ENCODE peak calls at places on chromosomes 6 and 20, in seven cellular contexts. One of them, this sample, is unnamed.

GRCh38 chr6:116531675-116532570 is 13.6 kb downstream of the TRAPPC3L start:
- DNase-seq in uterus: peak
- DNase-seq in stomach: peak
- DNase-seq in HCT116: peak
- DNase-seq in esophagus squamous epithelium: no peak
- DNase-seq in tibial nerve: peak
- DNase-seq in IMR-90: peak
- DNase-seq in this sample: peak

GRCh38 chr20:3654326-3655031 is 8.7 kb downstream of the GFRA4 start:
- DNase-seq in uterus: no peak
- DNase-seq in stomach: no peak
- DNase-seq in HCT116: no peak
- DNase-seq in esophagus squamous epithelium: no peak
- DNase-seq in tibial nerve: no peak
- DNase-seq in IMR-90: no peak
- DNase-seq in this sample: no peak

GRCh38 chr6:7234547-7234946 is 78.5 kb downstream of the SSR1 start:
- DNase-seq in uterus: no peak
- DNase-seq in stomach: no peak
- DNase-seq in HCT116: no peak
- DNase-seq in esophagus squamous epithelium: no peak
- DNase-seq in tibial nerve: no peak
- DNase-seq in IMR-90: peak
- DNase-seq in this sample: no peak

GRCh38 chr6:107493158-107494057 is 3.5 kb downstream of the SOBP start:
- DNase-seq in uterus: no peak
- DNase-seq in stomach: peak
- DNase-seq in HCT116: no peak
- DNase-seq in esophagus squamous epithelium: no peak
- DNase-seq in tibial nerve: no peak
- DNase-seq in IMR-90: peak
- DNase-seq in this sample: peak

GRCh38 chr20:23332467-23332866 is 18.1 kb upstream of the NXT1 start:
- DNase-seq in uterus: no peak
- DNase-seq in stomach: no peak
- DNase-seq in HCT116: no peak
- DNase-seq in esophagus squamous epithelium: no peak
- DNase-seq in tibial nerve: no peak
- DNase-seq in IMR-90: no peak
- DNase-seq in this sample: no peak

GRCh38 chr6:16722616-16723015 is 38.6 kb downstream of the ATXN1 start:
- DNase-seq in uterus: no peak
- DNase-seq in stomach: no peak
- DNase-seq in HCT116: no peak
- DNase-seq in esophagus squamous epithelium: no peak
- DNase-seq in tibial nerve: no peak
- DNase-seq in IMR-90: no peak
- DNase-seq in this sample: no peak

GRCh38 chr20:24376523-24377085 is 92.8 kb upstream of the SYNDIG1 start:
- DNase-seq in uterus: no peak
- DNase-seq in stomach: no peak
- DNase-seq in HCT116: no peak
- DNase-seq in esophagus squamous epithelium: no peak
- DNase-seq in tibial nerve: no peak
- DNase-seq in IMR-90: peak
- DNase-seq in this sample: no peak

GRCh38 chr6:2861071-2861821 is 19.6 kb upstream of the SERPINB1 start:
- DNase-seq in uterus: no peak
- DNase-seq in stomach: no peak
- DNase-seq in HCT116: no peak
- DNase-seq in esophagus squamous epithelium: no peak
- DNase-seq in tibial nerve: no peak
- DNase-seq in IMR-90: no peak
- DNase-seq in this sample: no peak

GRCh38 chr6:1422290-1422689 is 32.9 kb downstream of the FOXF2 start:
- DNase-seq in uterus: no peak
- DNase-seq in stomach: no peak
- DNase-seq in HCT116: no peak
- DNase-seq in esophagus squamous epithelium: no peak
- DNase-seq in tibial nerve: no peak
- DNase-seq in IMR-90: no peak
- DNase-seq in this sample: no peak

GRCh38 chr20:8060977-8061376 is 41.4 kb upstream of the TMX4 start:
- DNase-seq in uterus: no peak
- DNase-seq in stomach: no peak
- DNase-seq in HCT116: no peak
- DNase-seq in esophagus squamous epithelium: no peak
- DNase-seq in tibial nerve: no peak
- DNase-seq in IMR-90: no peak
- DNase-seq in this sample: no peak

GRCh38 chr20:32509639-32510066 is 75.5 kb downstream of the NOL4L start:
- DNase-seq in uterus: no peak
- DNase-seq in stomach: no peak
- DNase-seq in HCT116: no peak
- DNase-seq in esophagus squamous epithelium: no peak
- DNase-seq in tibial nerve: no peak
- DNase-seq in IMR-90: peak
- DNase-seq in this sample: no peak

GRCh38 chr20:2750343-2751251 is 49.8 kb downstream of the CPXM1 start:
- DNase-seq in uterus: peak
- DNase-seq in stomach: peak
- DNase-seq in HCT116: no peak
- DNase-seq in esophagus squamous epithelium: no peak
- DNase-seq in tibial nerve: no peak
- DNase-seq in IMR-90: peak
- DNase-seq in this sample: peak

GRCh38 chr6:110017946-110018345 is 39.8 kb downstream of the GPR6 start:
- DNase-seq in uterus: no peak
- DNase-seq in stomach: no peak
- DNase-seq in HCT116: no peak
- DNase-seq in esophagus squamous epithelium: no peak
- DNase-seq in tibial nerve: no peak
- DNase-seq in IMR-90: no peak
- DNase-seq in this sample: no peak

GRCh38 chr6:165661416-165662001 is 1.5 kb downstream of the PDE10A start:
- DNase-seq in uterus: no peak
- DNase-seq in stomach: no peak
- DNase-seq in HCT116: no peak
- DNase-seq in esophagus squamous epithelium: no peak
- DNase-seq in tibial nerve: no peak
- DNase-seq in IMR-90: peak
- DNase-seq in this sample: no peak

GRCh38 chr6:111030008-111031006 is 48.5 kb downstream of the RPF2 start:
- DNase-seq in uterus: no peak
- DNase-seq in stomach: no peak
- DNase-seq in HCT116: no peak
- DNase-seq in esophagus squamous epithelium: no peak
- DNase-seq in tibial nerve: no peak
- DNase-seq in IMR-90: no peak
- DNase-seq in this sample: peak

GRCh38 chr20:48983423-48984400 is 62.2 kb downstream of the ARFGEF2 start:
- DNase-seq in uterus: peak
- DNase-seq in stomach: peak
- DNase-seq in HCT116: no peak
- DNase-seq in esophagus squamous epithelium: no peak
- DNase-seq in tibial nerve: no peak
- DNase-seq in IMR-90: peak
- DNase-seq in this sample: peak

GRCh38 chr6:117555882-117556498 is 46.3 kb downstream of the GOPC start:
- DNase-seq in uterus: peak
- DNase-seq in stomach: peak
- DNase-seq in HCT116: no peak
- DNase-seq in esophagus squamous epithelium: no peak
- DNase-seq in tibial nerve: peak
- DNase-seq in IMR-90: peak
- DNase-seq in this sample: no peak

GRCh38 chr6:90538651-90539050 is 48.2 kb downstream of the MAP3K7 start:
- DNase-seq in uterus: no peak
- DNase-seq in stomach: peak
- DNase-seq in HCT116: no peak
- DNase-seq in esophagus squamous epithelium: no peak
- DNase-seq in tibial nerve: no peak
- DNase-seq in IMR-90: peak
- DNase-seq in this sample: no peak

GRCh38 chr6:154284313-154284853 is 72.2 kb downstream of the IPCEF1 start:
- DNase-seq in uterus: no peak
- DNase-seq in stomach: no peak
- DNase-seq in HCT116: no peak
- DNase-seq in esophagus squamous epithelium: no peak
- DNase-seq in tibial nerve: no peak
- DNase-seq in IMR-90: no peak
- DNase-seq in this sample: no peak

GRCh38 chr6:25050356-25050755 is 114.6 kb upstream of the RIPOR2 start:
- DNase-seq in uterus: peak
- DNase-seq in stomach: no peak
- DNase-seq in HCT116: no peak
- DNase-seq in esophagus squamous epithelium: no peak
- DNase-seq in tibial nerve: no peak
- DNase-seq in IMR-90: peak
- DNase-seq in this sample: no peak

GRCh38 chr20:53001502-53002301 is 29.5 kb downstream of the TSHZ2 start:
- DNase-seq in uterus: no peak
- DNase-seq in stomach: no peak
- DNase-seq in HCT116: no peak
- DNase-seq in esophagus squamous epithelium: no peak
- DNase-seq in tibial nerve: no peak
- DNase-seq in IMR-90: peak
- DNase-seq in this sample: no peak

GRCh38 chr20:23655551-23656211 is 17.9 kb upstream of the CST3 start:
- DNase-seq in uterus: no peak
- DNase-seq in stomach: no peak
- DNase-seq in HCT116: no peak
- DNase-seq in esophagus squamous epithelium: no peak
- DNase-seq in tibial nerve: no peak
- DNase-seq in IMR-90: no peak
- DNase-seq in this sample: no peak

GRCh38 chr6:35046862-35047261 is 94.3 kb downstream of the TCP11 start:
- DNase-seq in uterus: no peak
- DNase-seq in stomach: no peak
- DNase-seq in HCT116: no peak
- DNase-seq in esophagus squamous epithelium: no peak
- DNase-seq in tibial nerve: no peak
- DNase-seq in IMR-90: no peak
- DNase-seq in this sample: no peak

DNA sequence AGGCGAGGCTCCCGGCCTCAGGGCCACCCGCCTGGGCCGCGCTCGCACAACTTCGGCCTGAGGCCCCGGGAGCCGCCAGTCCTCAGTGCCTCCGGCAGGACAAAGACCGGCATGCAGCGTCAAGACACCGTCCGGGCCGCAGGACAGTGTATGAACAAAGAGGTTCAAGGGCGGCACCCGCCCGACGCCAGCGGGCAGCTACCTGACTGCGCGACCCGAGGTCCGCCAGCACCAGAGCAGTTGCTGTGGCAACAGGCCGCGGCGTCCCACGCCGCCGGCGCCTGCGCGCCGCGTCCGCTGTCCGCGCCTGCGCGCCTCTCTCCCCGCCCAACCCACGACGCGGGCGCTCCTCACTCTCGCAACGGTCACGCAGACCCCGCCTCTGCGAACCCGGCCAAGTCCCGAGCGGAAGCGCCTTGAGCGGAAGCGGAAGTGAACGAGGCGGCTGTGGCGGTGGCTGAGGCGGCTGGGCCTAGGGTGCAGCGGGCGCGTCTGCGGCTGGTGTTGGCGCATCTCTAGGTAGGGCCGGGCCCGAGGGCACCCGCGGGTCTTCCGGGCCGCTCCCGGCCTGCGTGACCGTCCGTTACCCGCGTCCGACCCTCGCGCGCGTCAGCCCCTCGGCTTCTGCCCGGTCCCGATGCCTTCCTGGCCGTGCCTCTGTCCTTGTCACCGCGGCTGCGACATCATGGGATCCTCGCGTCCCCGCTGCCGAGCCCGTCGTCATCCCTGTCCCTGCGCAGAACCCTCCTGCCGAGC is at the start of gene FAM120B:
- DNase-seq in uterus: peak
- DNase-seq in stomach: peak
- DNase-seq in HCT116: peak
- DNase-seq in esophagus squamous epithelium: peak
- DNase-seq in tibial nerve: peak
- DNase-seq in IMR-90: peak
- DNase-seq in this sample: peak
- TF ChIP-seq POLR2A in uterus: peak
- TF ChIP-seq POLR2A in stomach: no peak
- TF ChIP-seq POLR2A in HCT116: peak
- TF ChIP-seq POLR2A in esophagus squamous epithelium: peak
- TF ChIP-seq POLR2A in tibial nerve: peak
- TF ChIP-seq POLR2A in IMR-90: peak
- TF ChIP-seq POLR2A in this sample: peak

DNA sequence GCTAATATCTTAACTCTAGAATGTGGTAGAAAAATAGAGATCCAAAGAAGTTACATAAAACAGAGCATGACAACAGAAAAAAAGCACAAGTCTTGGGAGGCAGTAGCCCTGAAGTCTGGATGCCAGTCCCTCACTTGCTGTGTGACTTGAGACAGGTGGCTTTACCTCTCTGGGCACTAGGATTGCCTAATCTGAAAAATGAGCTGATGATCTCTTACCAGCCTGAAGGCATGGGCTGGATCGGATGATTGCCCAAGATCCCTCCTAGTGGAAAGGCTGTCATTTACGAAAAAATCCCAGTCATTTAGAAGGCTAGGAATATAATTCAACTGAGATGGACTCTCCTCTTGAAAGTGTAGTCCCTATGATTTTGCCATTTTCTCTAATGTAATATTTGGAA is 10.9 kb upstream of the GCM1 start:
- DNase-seq in uterus: no peak
- DNase-seq in stomach: no peak
- DNase-seq in HCT116: no peak
- DNase-seq in esophagus squamous epithelium: no peak
- DNase-seq in tibial nerve: no peak
- DNase-seq in IMR-90: peak
- DNase-seq in this sample: no peak
- TF ChIP-seq CTCF in uterus: no peak
- TF ChIP-seq CTCF in stomach: no peak
- TF ChIP-seq CTCF in HCT116: no peak
- TF ChIP-seq CTCF in esophagus squamous epithelium: no peak
- TF ChIP-seq CTCF in tibial nerve: no peak
- TF ChIP-seq CTCF in IMR-90: no peak
- TF ChIP-seq CTCF in this sample: no peak

GRCh38 chr6:44253307-44254101 is 3.8 kb downstream of the SLC35B2 start:
- DNase-seq in uterus: no peak
- DNase-seq in stomach: peak
- DNase-seq in HCT116: no peak
- DNase-seq in esophagus squamous epithelium: no peak
- DNase-seq in tibial nerve: no peak
- DNase-seq in IMR-90: no peak
- DNase-seq in this sample: no peak
- TF ChIP-seq POLR2A in uterus: no peak
- TF ChIP-seq POLR2A in stomach: no peak
- TF ChIP-seq POLR2A in HCT116: no peak
- TF ChIP-seq POLR2A in esophagus squamous epithelium: no peak
- TF ChIP-seq POLR2A in tibial nerve: no peak
- TF ChIP-seq POLR2A in IMR-90: no peak
- TF ChIP-seq POLR2A in this sample: no peak

DNA sequence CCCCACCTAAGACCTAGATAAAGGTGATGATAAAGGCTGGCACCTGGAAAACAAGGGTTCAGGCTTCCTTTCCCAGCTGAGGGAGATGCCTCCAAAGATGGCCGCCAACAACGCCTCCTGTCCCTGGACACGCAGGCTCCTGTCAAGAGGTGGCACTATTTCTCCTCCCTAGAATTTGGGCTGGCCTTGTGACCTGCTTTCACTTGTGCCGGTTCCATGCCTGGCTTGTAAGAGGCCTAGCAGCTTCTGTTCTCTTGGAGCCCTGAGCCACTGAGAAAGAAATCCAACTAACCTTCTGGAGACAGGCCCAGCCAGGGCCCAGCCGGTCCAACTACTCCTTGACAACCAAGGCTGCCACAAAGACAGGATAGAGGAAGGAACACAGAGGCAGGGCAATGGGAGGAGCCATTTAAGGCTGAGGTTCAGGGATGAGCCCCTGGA is 60.2 kb upstream of the RALY start:
- DNase-seq in uterus: peak
- DNase-seq in stomach: peak
- DNase-seq in HCT116: peak
- DNase-seq in esophagus squamous epithelium: no peak
- DNase-seq in tibial nerve: peak
- DNase-seq in IMR-90: peak
- DNase-seq in this sample: peak
- TF ChIP-seq CTCF in uterus: peak
- TF ChIP-seq CTCF in stomach: no peak
- TF ChIP-seq CTCF in HCT116: peak
- TF ChIP-seq CTCF in esophagus squamous epithelium: peak
- TF ChIP-seq CTCF in tibial nerve: peak
- TF ChIP-seq CTCF in IMR-90: peak
- TF ChIP-seq CTCF in this sample: peak